ENCODE peak calls at places on chromosomes 1 and 21, in nine cellular contexts. One of them, this sample, is unnamed.

GRCh38 chr1:44907909-44908308 is 64.9 kb upstream of the PTCH2 start:
- DNase-seq in esophagus squamous epithelium: no peak
- DNase-seq in adrenal gland: no peak
- DNase-seq in suprapubic skin: no peak
- DNase-seq in breast epithelium: no peak
- DNase-seq in uterus: no peak
- DNase-seq in IMR-90: no peak
- DNase-seq in transverse colon: no peak
- DNase-seq in A549: no peak
- DNase-seq in this sample: no peak

GRCh38 chr1:81660286-81660685 is 140.4 kb upstream of the ADGRL2 start:
- DNase-seq in esophagus squamous epithelium: no peak
- DNase-seq in adrenal gland: no peak
- DNase-seq in suprapubic skin: no peak
- DNase-seq in breast epithelium: no peak
- DNase-seq in uterus: no peak
- DNase-seq in IMR-90: peak
- DNase-seq in transverse colon: no peak
- DNase-seq in A549: no peak
- DNase-seq in this sample: no peak

GRCh38 chr1:238406098-238406497 is 515.4 kb upstream of the ZP4 start:
- DNase-seq in esophagus squamous epithelium: no peak
- DNase-seq in adrenal gland: no peak
- DNase-seq in suprapubic skin: no peak
- DNase-seq in breast epithelium: no peak
- DNase-seq in uterus: no peak
- DNase-seq in IMR-90: no peak
- DNase-seq in transverse colon: no peak
- DNase-seq in A549: no peak
- DNase-seq in this sample: no peak

GRCh38 chr21:32283001-32283400 is 4.2 kb upstream of the MIS18A start:
- DNase-seq in esophagus squamous epithelium: no peak
- DNase-seq in adrenal gland: no peak
- DNase-seq in suprapubic skin: no peak
- DNase-seq in breast epithelium: no peak
- DNase-seq in uterus: no peak
- DNase-seq in IMR-90: no peak
- DNase-seq in transverse colon: no peak
- DNase-seq in A549: no peak
- DNase-seq in this sample: no peak

GRCh38 chr1:212607206-212607923 is 1.2 kb upstream of the ATF3 start:
- DNase-seq in esophagus squamous epithelium: no peak
- DNase-seq in adrenal gland: peak
- DNase-seq in suprapubic skin: peak
- DNase-seq in breast epithelium: no peak
- DNase-seq in uterus: peak
- DNase-seq in IMR-90: no peak
- DNase-seq in transverse colon: peak
- DNase-seq in A549: no peak
- DNase-seq in this sample: peak

GRCh38 chr1:117534995-117535467 is 70.8 kb upstream of the TENT5C start:
- DNase-seq in esophagus squamous epithelium: no peak
- DNase-seq in adrenal gland: peak
- DNase-seq in suprapubic skin: no peak
- DNase-seq in breast epithelium: no peak
- DNase-seq in uterus: peak
- DNase-seq in IMR-90: peak
- DNase-seq in transverse colon: peak
- DNase-seq in A549: peak
- DNase-seq in this sample: peak

GRCh38 chr1:103948526-103948925 is 198.8 kb downstream of the AMY1C start:
- DNase-seq in esophagus squamous epithelium: no peak
- DNase-seq in adrenal gland: no peak
- DNase-seq in suprapubic skin: no peak
- DNase-seq in breast epithelium: no peak
- DNase-seq in uterus: no peak
- DNase-seq in IMR-90: no peak
- DNase-seq in transverse colon: no peak
- DNase-seq in A549: no peak
- DNase-seq in this sample: no peak

GRCh38 chr1:8460132-8460544 is 142.2 kb downstream of the SLC45A1 start:
- DNase-seq in esophagus squamous epithelium: no peak
- DNase-seq in adrenal gland: no peak
- DNase-seq in suprapubic skin: no peak
- DNase-seq in breast epithelium: no peak
- DNase-seq in uterus: no peak
- DNase-seq in IMR-90: no peak
- DNase-seq in transverse colon: no peak
- DNase-seq in A549: no peak
- DNase-seq in this sample: no peak

GRCh38 chr1:6788946-6789345 is 3.7 kb downstream of the CAMTA1 start:
- DNase-seq in esophagus squamous epithelium: no peak
- DNase-seq in adrenal gland: no peak
- DNase-seq in suprapubic skin: no peak
- DNase-seq in breast epithelium: no peak
- DNase-seq in uterus: no peak
- DNase-seq in IMR-90: no peak
- DNase-seq in transverse colon: no peak
- DNase-seq in A549: no peak
- DNase-seq in this sample: no peak

GRCh38 chr1:164577291-164577690 is 18.3 kb downstream of the PBX1 start:
- DNase-seq in esophagus squamous epithelium: no peak
- DNase-seq in adrenal gland: no peak
- DNase-seq in suprapubic skin: no peak
- DNase-seq in breast epithelium: no peak
- DNase-seq in uterus: no peak
- DNase-seq in IMR-90: peak
- DNase-seq in transverse colon: no peak
- DNase-seq in A549: no peak
- DNase-seq in this sample: no peak

GRCh38 chr1:212858461-212859265 is 588 bp downstream of the FLVCR1 start:
- DNase-seq in esophagus squamous epithelium: no peak
- DNase-seq in adrenal gland: peak
- DNase-seq in suprapubic skin: peak
- DNase-seq in breast epithelium: no peak
- DNase-seq in uterus: peak
- DNase-seq in IMR-90: peak
- DNase-seq in transverse colon: peak
- DNase-seq in A549: peak
- DNase-seq in this sample: peak

GRCh38 chr1:3053366-3053980 is 15.5 kb upstream of the PRDM16 start:
- DNase-seq in esophagus squamous epithelium: no peak
- DNase-seq in adrenal gland: no peak
- DNase-seq in suprapubic skin: peak
- DNase-seq in breast epithelium: no peak
- DNase-seq in uterus: no peak
- DNase-seq in IMR-90: no peak
- DNase-seq in transverse colon: no peak
- DNase-seq in A549: no peak
- DNase-seq in this sample: peak

GRCh38 chr1:65459397-65459768 is 38.9 kb downstream of the LEPR start:
- DNase-seq in esophagus squamous epithelium: no peak
- DNase-seq in adrenal gland: no peak
- DNase-seq in suprapubic skin: no peak
- DNase-seq in breast epithelium: no peak
- DNase-seq in uterus: no peak
- DNase-seq in IMR-90: peak
- DNase-seq in transverse colon: no peak
- DNase-seq in A549: no peak
- DNase-seq in this sample: no peak

GRCh38 chr1:29639741-29640427 is 403.6 kb downstream of the PTPRU start:
- DNase-seq in esophagus squamous epithelium: no peak
- DNase-seq in adrenal gland: no peak
- DNase-seq in suprapubic skin: no peak
- DNase-seq in breast epithelium: peak
- DNase-seq in uterus: no peak
- DNase-seq in IMR-90: peak
- DNase-seq in transverse colon: no peak
- DNase-seq in A549: no peak
- DNase-seq in this sample: no peak

GRCh38 chr1:184035719-184036516 is 1.6 kb downstream of the COLGALT2 start:
- DNase-seq in esophagus squamous epithelium: no peak
- DNase-seq in adrenal gland: no peak
- DNase-seq in suprapubic skin: no peak
- DNase-seq in breast epithelium: no peak
- DNase-seq in uterus: no peak
- DNase-seq in IMR-90: no peak
- DNase-seq in transverse colon: no peak
- DNase-seq in A549: no peak
- DNase-seq in this sample: peak

GRCh38 chr1:171754381-171754705 is 12.5 kb upstream of the VAMP4 start:
- DNase-seq in esophagus squamous epithelium: no peak
- DNase-seq in adrenal gland: no peak
- DNase-seq in suprapubic skin: no peak
- DNase-seq in breast epithelium: no peak
- DNase-seq in uterus: no peak
- DNase-seq in IMR-90: peak
- DNase-seq in transverse colon: no peak
- DNase-seq in A549: no peak
- DNase-seq in this sample: peak

GRCh38 chr1:36502616-36503015 is 19.9 kb upstream of the CSF3R start:
- DNase-seq in esophagus squamous epithelium: no peak
- DNase-seq in adrenal gland: no peak
- DNase-seq in suprapubic skin: no peak
- DNase-seq in breast epithelium: no peak
- DNase-seq in uterus: no peak
- DNase-seq in IMR-90: no peak
- DNase-seq in transverse colon: no peak
- DNase-seq in A549: no peak
- DNase-seq in this sample: no peak

GRCh38 chr1:84620720-84621313 is 46.6 kb upstream of the CTBS start:
- DNase-seq in esophagus squamous epithelium: no peak
- DNase-seq in adrenal gland: peak
- DNase-seq in suprapubic skin: peak
- DNase-seq in breast epithelium: peak
- DNase-seq in uterus: peak
- DNase-seq in IMR-90: peak
- DNase-seq in transverse colon: peak
- DNase-seq in A549: peak
- DNase-seq in this sample: peak
- TF ChIP-seq POLR2A in esophagus squamous epithelium: no peak
- TF ChIP-seq POLR2A in adrenal gland: no peak
- TF ChIP-seq POLR2A in suprapubic skin: no peak
- TF ChIP-seq POLR2A in breast epithelium: no peak
- TF ChIP-seq POLR2A in uterus: no peak
- TF ChIP-seq POLR2A in IMR-90: no peak
- TF ChIP-seq POLR2A in transverse colon: no peak
- TF ChIP-seq POLR2A in A549: peak
- TF ChIP-seq POLR2A in this sample: no peak

GRCh38 chr1:228494970-228495853 is 8.0 kb downstream of the RNF187 start:
- DNase-seq in esophagus squamous epithelium: no peak
- DNase-seq in adrenal gland: no peak
- DNase-seq in suprapubic skin: no peak
- DNase-seq in breast epithelium: no peak
- DNase-seq in uterus: no peak
- DNase-seq in IMR-90: no peak
- DNase-seq in transverse colon: no peak
- DNase-seq in A549: no peak
- DNase-seq in this sample: no peak
- TF ChIP-seq POLR2A in esophagus squamous epithelium: no peak
- TF ChIP-seq POLR2A in adrenal gland: no peak
- TF ChIP-seq POLR2A in suprapubic skin: no peak
- TF ChIP-seq POLR2A in breast epithelium: no peak
- TF ChIP-seq POLR2A in uterus: no peak
- TF ChIP-seq POLR2A in IMR-90: no peak
- TF ChIP-seq POLR2A in transverse colon: no peak
- TF ChIP-seq POLR2A in A549: no peak
- TF ChIP-seq POLR2A in this sample: no peak

GRCh38 chr1:155301342-155301841 is at the start of gene PKLR:
- DNase-seq in esophagus squamous epithelium: no peak
- DNase-seq in adrenal gland: no peak
- DNase-seq in suprapubic skin: no peak
- DNase-seq in breast epithelium: no peak
- DNase-seq in uterus: no peak
- DNase-seq in IMR-90: no peak
- DNase-seq in transverse colon: no peak
- DNase-seq in A549: no peak
- DNase-seq in this sample: no peak
- TF ChIP-seq POLR2A in esophagus squamous epithelium: no peak
- TF ChIP-seq POLR2A in adrenal gland: no peak
- TF ChIP-seq POLR2A in suprapubic skin: no peak
- TF ChIP-seq POLR2A in breast epithelium: no peak
- TF ChIP-seq POLR2A in uterus: no peak
- TF ChIP-seq POLR2A in IMR-90: no peak
- TF ChIP-seq POLR2A in transverse colon: no peak
- TF ChIP-seq POLR2A in A549: no peak
- TF ChIP-seq POLR2A in this sample: no peak

GRCh38 chr1:16142383-16142995 is 13.4 kb downstream of the EPHA2 start:
- DNase-seq in esophagus squamous epithelium: no peak
- DNase-seq in adrenal gland: no peak
- DNase-seq in suprapubic skin: no peak
- DNase-seq in breast epithelium: no peak
- DNase-seq in uterus: no peak
- DNase-seq in IMR-90: no peak
- DNase-seq in transverse colon: no peak
- DNase-seq in A549: no peak
- DNase-seq in this sample: no peak
- TF ChIP-seq POLR2A in esophagus squamous epithelium: no peak
- TF ChIP-seq POLR2A in adrenal gland: no peak
- TF ChIP-seq POLR2A in suprapubic skin: no peak
- TF ChIP-seq POLR2A in breast epithelium: no peak
- TF ChIP-seq POLR2A in uterus: no peak
- TF ChIP-seq POLR2A in IMR-90: no peak
- TF ChIP-seq POLR2A in transverse colon: no peak
- TF ChIP-seq POLR2A in A549: no peak
- TF ChIP-seq POLR2A in this sample: no peak

DNA sequence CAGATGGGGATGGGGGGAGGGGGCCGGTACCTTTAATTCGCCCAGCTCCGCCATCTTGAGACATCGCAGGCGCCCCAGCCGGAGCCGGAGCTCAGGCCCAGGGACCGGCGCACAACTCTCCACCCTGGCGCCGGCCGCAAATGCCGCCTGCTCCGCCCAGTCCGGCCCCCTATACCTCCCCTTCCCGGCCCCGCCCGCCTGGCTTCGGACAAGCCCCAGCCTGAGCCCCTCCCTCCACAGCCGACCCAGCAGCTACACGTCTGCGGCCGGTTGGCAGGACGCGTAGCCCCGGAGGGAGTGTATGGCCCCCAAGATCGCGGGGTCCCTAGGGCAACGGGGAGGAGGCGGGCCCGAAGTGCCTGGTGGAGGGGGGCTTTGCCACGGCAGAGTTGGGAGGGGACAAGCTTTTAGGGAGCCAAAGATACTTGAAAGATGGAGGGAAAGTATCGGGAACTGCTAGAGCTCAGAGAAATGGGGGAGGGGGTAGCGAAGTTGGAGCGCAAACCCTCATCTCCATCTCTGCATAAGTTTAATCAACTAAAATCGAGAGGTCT is at the start of gene PIAS3:
- DNase-seq in esophagus squamous epithelium: peak
- DNase-seq in adrenal gland: peak
- DNase-seq in suprapubic skin: peak
- DNase-seq in breast epithelium: peak
- DNase-seq in uterus: peak
- DNase-seq in IMR-90: peak
- DNase-seq in transverse colon: peak
- DNase-seq in A549: peak
- DNase-seq in this sample: peak
- TF ChIP-seq POLR2A in esophagus squamous epithelium: peak
- TF ChIP-seq POLR2A in adrenal gland: peak
- TF ChIP-seq POLR2A in suprapubic skin: no peak
- TF ChIP-seq POLR2A in breast epithelium: no peak
- TF ChIP-seq POLR2A in uterus: peak
- TF ChIP-seq POLR2A in IMR-90: no peak
- TF ChIP-seq POLR2A in transverse colon: peak
- TF ChIP-seq POLR2A in A549: peak
- TF ChIP-seq POLR2A in this sample: peak